ENCODE peak calls at places on chromosomes 5 and 9, in six cellular contexts. I is CD8-positive, alpha-beta memory T cell; F is brain microvascular endothelial cell; K is dorsolateral prefrontal cortex; L is right lobe of liver; O is Caco-2. J is an unnamed sample.

GRCh38 chr5:109161914-109162683 is 247.7 kb downstream of the PJA2 start:
- DNase-seq in K (no peak), O (no peak), I (no peak), F (no peak), L (no peak), J (no peak)

GRCh38 chr9:109320734-109321448 is at the start of gene EPB41L4B:
- DNase-seq in F (peak; percentile 57), K (peak; percentile 87), O (peak; percentile 97), I (peak; percentile 68), L (peak; percentile 95), J (peak; percentile 93)

GRCh38 chr9:35158501-35159280 is 3.1 kb upstream of the UNC13B start:
- DNase-seq in F (no peak), O (no peak), L (no peak), I (no peak), K (no peak), J (no peak)

GRCh38 chr5:121325930-121326329 is 525.8 kb upstream of the FTMT start:
- DNase-seq in I (no peak), F (no peak), O (no peak), L (no peak), K (no peak), J (no peak)

GRCh38 chr5:125461641-125462072 is 715.2 kb upstream of the ZNF608 start:
- DNase-seq in L (no peak), I (no peak), K (no peak), O (no peak), F (no peak), J (no peak)

GRCh38 chr5:57692582-57693487 is 210.2 kb upstream of the ACTBL2 start:
- DNase-seq in K (peak; percentile 89), L (peak; percentile 79), F (peak; percentile 96), I (no peak), O (peak; percentile 44), J (peak; percentile 74)

GRCh38 chr9:114763220-114763619 is 42.6 kb downstream of the TNFSF15 start:
- DNase-seq in K (no peak), I (no peak), O (no peak), F (no peak), L (no peak), J (no peak)

GRCh38 chr9:34035656-34036055 is 13.0 kb downstream of the UBAP2 start:
- DNase-seq in L (no peak), O (peak; percentile 67), K (no peak), I (no peak), F (no peak), J (no peak)

GRCh38 chr5:44770936-44771717 is 37.6 kb upstream of the MRPS30 start:
- DNase-seq in I (no peak), L (no peak), F (no peak), O (no peak), K (no peak), J (no peak)

GRCh38 chr9:13975628-13976250 is 338.2 kb downstream of the NFIB start:
- DNase-seq in K (no peak), I (no peak), F (no peak), L (no peak), O (no peak), J (no peak)

GRCh38 chr5:147567917-147568598 is 58.2 kb upstream of the DPYSL3 start:
- DNase-seq in L (no peak), O (peak; percentile 32), K (no peak), I (no peak), F (peak; percentile 37), J (no peak)

GRCh38 chr5:56814361-56814962 is 887 bp upstream of the MAP3K1 start:
- DNase-seq in L (peak; percentile 75), F (no peak), K (peak; percentile 51), I (peak; percentile 41), O (peak; percentile 61), J (peak; percentile 52)

GRCh38 chr9:90025816-90026215 is 421.0 kb downstream of the GADD45G start:
- DNase-seq in L (no peak), F (peak; percentile 14), I (no peak), O (no peak), K (no peak), J (no peak)

GRCh38 chr5:4294878-4295277 is 699.2 kb downstream of the IRX1 start:
- DNase-seq in F (no peak), L (no peak), O (no peak), I (no peak), K (no peak), J (no peak)

GRCh38 chr5:53430618-53431252 is 49.7 kb upstream of the FST start:
- DNase-seq in I (no peak), O (peak; percentile 24), K (no peak), L (no peak), F (peak; percentile 76), J (no peak)

GRCh38 chr5:133341296-133341695 is 271.0 kb downstream of the FSTL4 start:
- DNase-seq in K (no peak), L (no peak), O (no peak), I (no peak), F (no peak), J (no peak)
- H3K4me3 ChIP-seq in K (no peak overlapping the region), L (no peak overlapping the region), O (no peak overlapping the region), I (no peak overlapping the region), F (no peak overlapping the region), J (no peak overlapping the region)

DNA sequence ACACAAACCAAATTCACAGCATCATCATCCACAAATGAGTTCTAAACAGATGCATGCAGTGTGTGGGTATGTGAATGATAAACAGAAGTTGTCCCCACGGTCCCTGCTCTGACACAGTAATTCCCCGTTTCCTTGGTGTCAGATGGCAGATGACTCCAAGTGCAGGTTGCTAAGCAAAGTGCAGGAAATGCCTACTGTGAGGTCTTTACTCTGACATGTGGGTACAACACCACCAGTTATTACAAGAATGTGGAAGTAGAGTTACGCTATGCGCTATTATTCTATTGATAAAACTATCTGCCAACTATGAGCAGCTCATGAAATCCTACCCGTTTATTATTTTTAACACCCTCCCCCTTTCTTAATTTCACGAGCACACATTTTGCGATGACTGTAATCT is 448.9 kb downstream of the BNC2 start:
- DNase-seq in K (no peak), L (no peak), F (peak; percentile 78), O (no peak), I (no peak), J (no peak)
- H3K4me3 ChIP-seq in K (no peak overlapping the region), L (no peak overlapping the region), F (no peak overlapping the region), O (no peak overlapping the region), I (no peak overlapping the region), J (no peak overlapping the region)

GRCh38 chr5:10595678-10596309 is 31.9 kb downstream of the ANKRD33B start:
- DNase-seq in L (no peak), F (peak; percentile 77), K (no peak), I (no peak), O (no peak), J (no peak)
- H3K4me3 ChIP-seq in L (no peak overlapping the region), F (peak overlapping the region; percentile 1), K (no peak overlapping the region), I (no peak overlapping the region), O (no peak overlapping the region), J (peak overlapping the region; percentile 47)

GRCh38 chr9:684055-684949 is 157.2 kb upstream of the DMRT1 start:
- DNase-seq in I (no peak), K (no peak), O (no peak), F (peak; percentile 33), L (no peak), J (no peak)
- H3K4me3 ChIP-seq in I (no peak overlapping the region), K (no peak overlapping the region), O (peak overlapping the region; percentile 22), F (peak overlapping the region; percentile 22), L (peak overlapping the region; percentile 38), J (peak overlapping the region; percentile 45)

GRCh38 chr5:114055810-114056476 is 305.9 kb upstream of the KCNN2 start:
- DNase-seq in K (peak; percentile 43), F (no peak), I (no peak), L (no peak), O (no peak), J (no peak)
- H3K4me3 ChIP-seq in K (peak overlapping the region; percentile 47), F (peak overlapping the region; percentile 29), I (no peak overlapping the region), L (peak overlapping the region; percentile 16), O (no peak overlapping the region), J (peak overlapping the region; percentile 80)

GRCh38 chr5:75671506-75671905 is 45.7 kb downstream of the POC5 start:
- DNase-seq in I (no peak), O (no peak), F (no peak), L (no peak), K (no peak), J (no peak)

GRCh38 chr5:75668348-75668895 is 48.8 kb downstream of the POC5 start:
- DNase-seq in O (no peak), F (no peak), L (no peak), I (no peak), K (no peak), J (no peak)

GRCh38 chr5:75670571-75670970 is 46.7 kb downstream of the POC5 start:
- DNase-seq in F (no peak), I (no peak), L (no peak), O (no peak), K (no peak), J (no peak)

GRCh38 chr5:75667586-75667985 is 49.7 kb downstream of the POC5 start:
- DNase-seq in F (no peak), K (no peak), I (no peak), O (no peak), L (no peak), J (no peak)

GRCh38 chr5:75668988-75669760 is 48.1 kb downstream of the POC5 start:
- DNase-seq in K (no peak), O (peak; percentile 18), F (peak; percentile 40), I (peak; percentile 22), L (no peak), J (no peak)
- H3K4me3 ChIP-seq in K (no peak overlapping the region), O (peak overlapping the region; percentile 19), F (no peak overlapping the region), I (peak overlapping the region; percentile 40), L (no peak overlapping the region), J (no peak overlapping the region)

DNA sequence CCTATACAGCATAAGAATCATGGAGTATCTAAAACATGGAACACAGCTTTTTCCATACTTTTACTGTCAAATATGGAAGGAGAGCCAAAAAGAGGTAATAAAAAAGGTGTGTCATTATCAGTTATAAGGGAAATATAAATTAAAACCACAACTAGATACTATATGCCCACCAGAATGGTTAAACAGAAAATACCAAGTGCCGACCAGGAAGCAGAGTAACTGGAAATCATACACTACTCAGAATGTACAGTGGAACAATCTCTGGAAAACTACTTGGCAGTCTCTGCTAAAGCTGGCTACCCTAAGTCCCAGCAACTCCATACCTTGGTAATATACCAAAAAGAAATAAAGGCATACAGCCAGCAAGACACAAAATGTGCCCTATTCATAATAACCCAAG is 2.4 kb downstream of the PAIP1 start:
- DNase-seq in F (no peak), L (no peak), O (no peak), K (no peak), I (no peak), J (no peak)
- H3K4me3 ChIP-seq in F (peak overlapping the region; percentile 86), L (no peak overlapping the region), O (no peak overlapping the region), K (no peak overlapping the region), I (no peak overlapping the region), J (peak overlapping the region; percentile 93)